ENCODE peak calls at places on chromosome 21, in four cellular contexts. One of them, this sample, is unnamed.

GRCh38 chr21:34986561-34987533 is 62.3 kb downstream of the RUNX1 start:
- DNase-seq in SK-N-SH: no peak
- DNase-seq in GM12878: peak
- DNase-seq in K562: no peak
- DNase-seq in this sample: no peak

GRCh38 chr21:46131721-46132651 is 23.4 kb downstream of the FTCD start:
- DNase-seq in SK-N-SH: no peak
- DNase-seq in GM12878: no peak
- DNase-seq in K562: no peak
- DNase-seq in this sample: no peak

GRCh38 chr21:34959607-34960006 is 89.5 kb downstream of the RUNX1 start:
- DNase-seq in GM12878: no peak
- DNase-seq in K562: no peak
- DNase-seq in SK-N-SH: no peak
- DNase-seq in this sample: no peak

GRCh38 chr21:45535341-45536081 is 6.7 kb downstream of the SLC19A1 start:
- DNase-seq in GM12878: no peak
- DNase-seq in K562: no peak
- DNase-seq in SK-N-SH: no peak
- DNase-seq in this sample: no peak

GRCh38 chr21:18369115-18369514 is 34.5 kb downstream of the TMPRSS15 start:
- DNase-seq in SK-N-SH: peak
- DNase-seq in GM12878: no peak
- DNase-seq in K562: no peak
- DNase-seq in this sample: no peak

GRCh38 chr21:43467785-43468184 is 40.9 kb upstream of the SIK1 start:
- DNase-seq in K562: no peak
- DNase-seq in SK-N-SH: no peak
- DNase-seq in GM12878: no peak
- DNase-seq in this sample: peak

GRCh38 chr21:28793043-28793442 is 199.6 kb downstream of the LTN1 start:
- DNase-seq in SK-N-SH: peak
- DNase-seq in K562: no peak
- DNase-seq in GM12878: no peak
- DNase-seq in this sample: no peak

GRCh38 chr21:45380566-45380965 is 24.4 kb upstream of the COL18A1 start:
- DNase-seq in SK-N-SH: no peak
- DNase-seq in GM12878: no peak
- DNase-seq in K562: no peak
- DNase-seq in this sample: no peak

GRCh38 chr21:37445228-37445627 is 78.7 kb downstream of the DYRK1A start:
- DNase-seq in K562: no peak
- DNase-seq in GM12878: no peak
- DNase-seq in SK-N-SH: no peak
- DNase-seq in this sample: no peak

GRCh38 chr21:31706562-31706961 is 25.4 kb downstream of the SCAF4 start:
- DNase-seq in SK-N-SH: no peak
- DNase-seq in GM12878: no peak
- DNase-seq in K562: no peak
- DNase-seq in this sample: no peak

GRCh38 chr21:29332461-29333354 is 34.0 kb downstream of the BACH1 start:
- DNase-seq in GM12878: no peak
- DNase-seq in SK-N-SH: no peak
- DNase-seq in K562: no peak
- DNase-seq in this sample: no peak

GRCh38 chr21:39655589-39655988 is 42.8 kb downstream of the B3GALT5 start:
- DNase-seq in SK-N-SH: no peak
- DNase-seq in K562: no peak
- DNase-seq in GM12878: no peak
- DNase-seq in this sample: no peak

GRCh38 chr21:25881524-25882376 is 147.0 kb downstream of the GABPA start:
- DNase-seq in SK-N-SH: peak
- DNase-seq in GM12878: peak
- DNase-seq in K562: peak
- DNase-seq in this sample: peak

GRCh38 chr21:43834146-43834905 is 30.7 kb upstream of the AGPAT3 start:
- DNase-seq in SK-N-SH: peak
- DNase-seq in K562: no peak
- DNase-seq in GM12878: no peak
- DNase-seq in this sample: no peak

GRCh38 chr21:43827015-43827611 is 37.7 kb downstream of the RRP1 start:
- DNase-seq in SK-N-SH: no peak
- DNase-seq in K562: no peak
- DNase-seq in GM12878: no peak
- DNase-seq in this sample: no peak

GRCh38 chr21:45544449-45545235 is 2.4 kb upstream of the SLC19A1 start:
- DNase-seq in K562: no peak
- DNase-seq in SK-N-SH: no peak
- DNase-seq in GM12878: no peak
- DNase-seq in this sample: no peak

GRCh38 chr21:17250651-17251294 is 262.1 kb upstream of the CXADR start:
- DNase-seq in GM12878: no peak
- DNase-seq in SK-N-SH: peak
- DNase-seq in K562: no peak
- DNase-seq in this sample: no peak

GRCh38 chr21:29287383-29287782 is 11.3 kb upstream of the BACH1 start:
- DNase-seq in GM12878: no peak
- DNase-seq in K562: no peak
- DNase-seq in SK-N-SH: no peak
- DNase-seq in this sample: no peak

GRCh38 chr21:28480091-28480869 is 512.4 kb downstream of the LTN1 start:
- DNase-seq in K562: no peak
- DNase-seq in GM12878: no peak
- DNase-seq in SK-N-SH: no peak
- DNase-seq in this sample: no peak

GRCh38 chr21:32834825-32835224 is 63.3 kb upstream of the PAXBP1 start:
- DNase-seq in GM12878: no peak
- DNase-seq in SK-N-SH: no peak
- DNase-seq in K562: no peak
- DNase-seq in this sample: no peak

GRCh38 chr21:45427331-45428271 is 22.6 kb downstream of the COL18A1 start:
- DNase-seq in K562: peak
- DNase-seq in SK-N-SH: no peak
- DNase-seq in GM12878: no peak
- DNase-seq in this sample: no peak

GRCh38 chr21:45288441-45288841 is 746 bp upstream of the POFUT2 start:
- DNase-seq in K562: no peak
- DNase-seq in SK-N-SH: no peak
- DNase-seq in GM12878: no peak
- DNase-seq in this sample: no peak

GRCh38 chr21:31913191-31913608 is 40.4 kb downstream of the HUNK start:
- DNase-seq in GM12878: no peak
- DNase-seq in SK-N-SH: no peak
- DNase-seq in K562: no peak
- DNase-seq in this sample: no peak

GRCh38 chr21:43361127-43361492 is 65.8 kb downstream of the SIK1 start:
- DNase-seq in SK-N-SH: peak
- DNase-seq in GM12878: no peak
- DNase-seq in K562: no peak
- DNase-seq in this sample: no peak

GRCh38 chr21:31732891-31733520 is 1.1 kb upstream of the SCAF4 start:
- DNase-seq in K562: peak
- DNase-seq in GM12878: no peak
- DNase-seq in SK-N-SH: peak
- DNase-seq in this sample: peak

GRCh38 chr21:17578162-17578561 is 34.5 kb downstream of the BTG3 start:
- DNase-seq in GM12878: no peak
- DNase-seq in SK-N-SH: no peak
- DNase-seq in K562: no peak
- DNase-seq in this sample: no peak

GRCh38 chr21:44845418-44846200 is 27.7 kb upstream of the SUMO3 start:
- DNase-seq in GM12878: no peak
- DNase-seq in SK-N-SH: peak
- DNase-seq in K562: peak
- DNase-seq in this sample: peak

GRCh38 chr21:40049031-40049958 is 182.1 kb downstream of the PCP4 start:
- DNase-seq in GM12878: no peak
- DNase-seq in SK-N-SH: no peak
- DNase-seq in K562: no peak
- DNase-seq in this sample: no peak

GRCh38 chr21:46033410-46034404 is 52.1 kb downstream of the COL6A1 start:
- DNase-seq in K562: no peak
- DNase-seq in GM12878: no peak
- DNase-seq in SK-N-SH: no peak
- DNase-seq in this sample: no peak

GRCh38 chr21:17476006-17476405 is 36.8 kb upstream of the CXADR start:
- DNase-seq in GM12878: no peak
- DNase-seq in K562: no peak
- DNase-seq in SK-N-SH: no peak
- DNase-seq in this sample: no peak

GRCh38 chr21:41124626-41125240 is 43.2 kb upstream of the BACE2 start:
- DNase-seq in SK-N-SH: no peak
- DNase-seq in GM12878: no peak
- DNase-seq in K562: no peak
- DNase-seq in this sample: no peak

GRCh38 chr21:18801468-18801867 is 397.9 kb upstream of the TMPRSS15 start:
- DNase-seq in GM12878: no peak
- DNase-seq in K562: no peak
- DNase-seq in SK-N-SH: peak
- DNase-seq in this sample: no peak

GRCh38 chr21:36288651-36289243 is 31.2 kb upstream of the MORC3 start:
- DNase-seq in SK-N-SH: no peak
- DNase-seq in GM12878: no peak
- DNase-seq in K562: no peak
- DNase-seq in this sample: no peak
- H2AFZ ChIP-seq in SK-N-SH: no peak
- H2AFZ ChIP-seq in GM12878: peak
- H2AFZ ChIP-seq in K562: no peak
- H2AFZ ChIP-seq in this sample: no peak

GRCh38 chr21:36124395-36124794 is 10.5 kb upstream of the CBR3 start:
- DNase-seq in GM12878: no peak
- DNase-seq in K562: no peak
- DNase-seq in SK-N-SH: no peak
- DNase-seq in this sample: no peak

GRCh38 chr21:36126166-36126565 is 8.7 kb upstream of the CBR3 start:
- DNase-seq in SK-N-SH: no peak
- DNase-seq in GM12878: no peak
- DNase-seq in K562: no peak
- DNase-seq in this sample: no peak

GRCh38 chr21:36126621-36127110 is 8.2 kb upstream of the CBR3 start:
- DNase-seq in K562: no peak
- DNase-seq in SK-N-SH: no peak
- DNase-seq in GM12878: no peak
- DNase-seq in this sample: no peak

GRCh38 chr21:36127250-36127904 is 7.5 kb upstream of the CBR3 start:
- DNase-seq in SK-N-SH: no peak
- DNase-seq in K562: no peak
- DNase-seq in GM12878: no peak
- DNase-seq in this sample: no peak

DNA sequence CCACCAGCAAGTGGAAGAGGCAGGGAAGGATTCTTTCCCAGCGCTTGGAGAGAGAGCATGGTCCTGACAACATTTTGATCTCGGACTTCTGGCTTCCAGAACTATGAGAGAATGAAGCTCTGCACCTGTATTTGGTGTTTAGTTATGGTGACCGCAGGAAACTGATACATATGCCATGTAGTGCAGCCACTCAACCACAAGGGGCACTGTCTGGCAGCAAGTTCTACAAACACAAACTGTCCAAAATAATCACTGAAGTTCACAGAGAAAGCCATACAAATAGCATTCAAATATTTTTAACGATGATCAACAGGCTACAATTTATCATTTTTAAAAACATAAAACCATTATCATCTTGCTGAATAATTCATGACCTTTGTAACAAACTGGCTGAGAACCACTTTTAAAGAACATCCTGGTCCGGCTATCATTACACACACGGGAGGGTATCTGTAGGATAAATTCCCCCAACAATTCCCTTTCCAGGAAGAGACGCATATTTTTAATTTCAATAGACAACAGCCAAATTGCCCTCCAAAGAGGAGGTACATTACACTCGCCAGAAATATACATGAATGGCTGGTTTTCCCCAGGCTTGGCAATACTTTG is 9.3 kb upstream of the CBR3 start:
- DNase-seq in K562: peak
- DNase-seq in SK-N-SH: peak
- DNase-seq in GM12878: no peak
- DNase-seq in this sample: peak
- TF ChIP-seq RFX5 in K562: no peak
- TF ChIP-seq RFX5 in SK-N-SH: no peak
- TF ChIP-seq RFX5 in GM12878: no peak
- TF ChIP-seq RFX5 in this sample: no peak

GRCh38 chr21:26956216-26956615 is 10.7 kb downstream of the ADAMTS5 start:
- DNase-seq in K562: no peak
- DNase-seq in GM12878: no peak
- DNase-seq in SK-N-SH: no peak
- DNase-seq in this sample: no peak
- TF ChIP-seq NRF1 in K562: no peak
- TF ChIP-seq NRF1 in GM12878: no peak
- TF ChIP-seq NRF1 in SK-N-SH: no peak
- TF ChIP-seq NRF1 in this sample: no peak

GRCh38 chr21:42189860-42190491 is 29.0 kb upstream of the ABCG1 start:
- DNase-seq in SK-N-SH: no peak
- DNase-seq in GM12878: no peak
- DNase-seq in K562: no peak
- DNase-seq in this sample: no peak
- H2AFZ ChIP-seq in SK-N-SH: no peak
- H2AFZ ChIP-seq in GM12878: no peak
- H2AFZ ChIP-seq in K562: no peak
- H2AFZ ChIP-seq in this sample: no peak